ENCODE peak calls at places on chromosomes 13 and 19, in five cellular contexts. P is A549, S is GM12878, W is K562, C is SK-N-SH. V is an unnamed sample.

GRCh38 chr19:52269338-52270261 is at the start of gene ZNF766:
- DNase-seq in P (peak; percentile 90), S (peak; percentile 69), W (peak; percentile 96), C (peak; percentile 96), V (peak; percentile 94)

GRCh38 chr13:31815361-31816144 is 76.2 kb downstream of the RXFP2 start:
- DNase-seq in P (no peak), S (no peak), W (no peak), C (no peak), V (no peak)

GRCh38 chr13:40983269-40983668 is 35.8 kb downstream of the ELF1 start:
- DNase-seq in P (no peak), S (no peak), W (no peak), C (no peak), V (no peak)

GRCh38 chr13:48443442-48444208 is 30.7 kb upstream of the LPAR6 start:
- DNase-seq in P (no peak), S (no peak), W (no peak), C (no peak), V (no peak)

GRCh38 chr13:24038846-24039330 is 121.6 kb upstream of the SPATA13 start:
- DNase-seq in P (no peak), S (no peak), W (no peak), C (no peak), V (peak; percentile 74)

GRCh38 chr13:110470272-110471009 is 91.1 kb downstream of the RAB20 start:
- DNase-seq in P (no peak), S (no peak), W (no peak), C (peak; percentile 69), V (no peak)

GRCh38 chr13:43061496-43062280 is 38.3 kb downstream of the DNAJC15 start:
- DNase-seq in P (no peak), S (no peak), W (no peak), C (no peak), V (no peak)

GRCh38 chr13:97953376-97953970 is at the start of gene IPO5:
- DNase-seq in P (no peak), S (no peak), W (no peak), C (no peak), V (peak; percentile 73)

GRCh38 chr19:38596057-38596981 is 21.4 kb downstream of the MAP4K1 start:
- DNase-seq in P (peak; percentile 90), S (no peak), W (peak; percentile 95), C (peak; percentile 88), V (no peak)

GRCh38 chr19:17211547-17212446 is 3.4 kb upstream of the USE1 start:
- DNase-seq in P (no peak), S (no peak), W (no peak), C (no peak), V (no peak)

GRCh38 chr19:18865973-18866799 is 29.8 kb downstream of the CERS1 start:
- DNase-seq in P (peak; percentile 58), S (no peak), W (peak; percentile 80), C (peak; percentile 98), V (peak; percentile 36)

GRCh38 chr13:42658019-42658418 is 84.1 kb downstream of the TNFSF11 start:
- DNase-seq in P (no peak), S (no peak), W (no peak), C (no peak), V (no peak)

GRCh38 chr19:30074096-30074495 is 132.1 kb downstream of the URI1 start:
- DNase-seq in P (no peak), S (no peak), W (no peak), C (no peak), V (no peak)

GRCh38 chr13:101520672-101521071 is 68.2 kb downstream of the ITGBL1 start:
- DNase-seq in P (no peak), S (no peak), W (no peak), C (no peak), V (peak; percentile 86)

GRCh38 chr13:91459485-91459884 is 61.1 kb downstream of the GPC5 start:
- DNase-seq in P (no peak), S (no peak), W (peak; percentile 27), C (no peak), V (no peak)

GRCh38 chr13:41588899-41589298 is 131.5 kb downstream of the RGCC start:
- DNase-seq in P (peak; percentile 35), S (no peak), W (peak; percentile 65), C (no peak), V (peak; percentile 97)

GRCh38 chr13:37369618-37370017 is 228.9 kb downstream of the POSTN start:
- DNase-seq in P (no peak), S (no peak), W (no peak), C (no peak), V (peak; percentile 80)

GRCh38 chr13:22926176-22927007 is 254.4 kb upstream of the SGCG start:
- DNase-seq in P (no peak), S (no peak), W (peak; percentile 90), C (no peak), V (no peak)

GRCh38 chr13:111359237-111359915 is 38.9 kb downstream of the TEX29 start:
- DNase-seq in P (no peak), S (no peak), W (no peak), C (no peak), V (peak; percentile 27)

GRCh38 chr19:53808710-53809125 is 15.4 kb downstream of the NLRP12 start:
- DNase-seq in P (peak; percentile 52), S (no peak), W (peak; percentile 29), C (peak; percentile 49), V (peak; percentile 42)

GRCh38 chr19:47729799-47730520 is 15.4 kb upstream of the NOP53 start:
- DNase-seq in P (peak; percentile 87), S (no peak), W (peak; percentile 98), C (peak; percentile 91), V (no peak)

GRCh38 chr13:21557995-21558394 is 46.0 kb downstream of the MICU2 start:
- DNase-seq in P (peak; percentile 10), S (no peak), W (peak; percentile 29), C (peak; percentile 9), V (no peak)

GRCh38 chr19:17686592-17687042 is 1.5 kb downstream of the UNC13A start:
- DNase-seq in P (peak; percentile 63), S (no peak), W (peak; percentile 74), C (peak; percentile 94), V (no peak)

GRCh38 chr13:19984430-19985218 is 26.1 kb downstream of the ZMYM2 start:
- DNase-seq in P (peak; percentile 18), S (peak; percentile 50), W (peak; percentile 43), C (peak; percentile 20), V (peak; percentile 72)

GRCh38 chr19:18768997-18769891 is 21.9 kb downstream of the COMP start:
- DNase-seq in P (no peak), S (no peak), W (no peak), C (no peak), V (no peak)

GRCh38 chr19:30224689-30225606 is 147.2 kb upstream of the ZNF536 start:
- DNase-seq in P (peak; percentile 47), S (no peak), W (no peak), C (peak; percentile 84), V (no peak)

GRCh38 chr13:106205871-106206270 is 329.6 kb downstream of the EFNB2 start:
- DNase-seq in P (no peak), S (no peak), W (no peak), C (no peak), V (no peak)

GRCh38 chr19:5903502-5904301 is at the start of gene NDUFA11:
- DNase-seq in P (peak; percentile 83), S (no peak), W (peak; percentile 97), C (peak; percentile 93), V (peak; percentile 95)

GRCh38 chr19:52120286-52120685 is 19.5 kb downstream of the ZNF616 start:
- DNase-seq in P (no peak), S (no peak), W (no peak), C (no peak), V (no peak)

GRCh38 chr13:49436890-49437289 is 7.0 kb downstream of the CAB39L start:
- DNase-seq in P (no peak), S (no peak), W (no peak), C (no peak), V (peak; percentile 73)

GRCh38 chr13:98475521-98475920 is 101.4 kb downstream of the STK24 start:
- DNase-seq in P (no peak), S (no peak), W (peak; percentile 26), C (peak; percentile 56), V (no peak)

GRCh38 chr19:6801397-6802086 is 29.0 kb downstream of the VAV1 start:
- DNase-seq in P (peak; percentile 53), S (peak; percentile 85), W (peak; percentile 44), C (peak; percentile 32), V (no peak)

DNA sequence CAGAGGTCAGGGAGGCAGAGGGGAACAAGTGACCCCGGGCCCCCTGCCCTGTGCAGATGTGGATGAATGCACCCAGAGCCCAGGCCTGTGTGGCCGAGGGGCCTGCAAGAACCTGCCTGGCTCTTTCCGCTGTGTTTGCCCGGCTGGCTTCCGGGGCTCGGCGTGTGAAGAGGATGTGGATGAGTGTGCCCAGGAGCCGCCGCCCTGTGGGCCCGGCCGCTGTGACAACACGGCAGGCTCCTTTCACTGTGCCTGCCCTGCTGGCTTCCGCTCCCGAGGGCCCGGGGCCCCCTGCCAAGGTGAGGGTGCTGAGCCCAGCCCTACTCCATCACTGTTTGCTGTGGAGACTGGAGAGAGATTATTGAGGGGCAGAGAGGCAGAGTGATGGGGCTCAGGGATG is 9.9 kb downstream of the LTBP4 start:
- DNase-seq in P (no peak), S (no peak), W (no peak), C (no peak), V (no peak)
- TF ChIP-seq RCOR1 in P (no peak), S (no peak), W (no peak), C (no peak), V (no peak)

GRCh38 chr19:50762554-50762953 is 7.7 kb upstream of the GPR32 start:
- DNase-seq in P (no peak), S (no peak), W (no peak), C (no peak), V (no peak)

GRCh38 chr19:50759886-50760285 is 10.4 kb upstream of the GPR32 start:
- DNase-seq in P (peak; percentile 55), S (no peak), W (peak; percentile 76), C (no peak), V (peak; percentile 32)
- TF ChIP-seq RCOR1 in P (no peak), S (no peak), W (no peak), C (no peak), V (no peak)

GRCh38 chr19:12794196-12794921 is 3.1 kb downstream of the JUNB start:
- DNase-seq in P (no peak), S (no peak), W (peak; percentile 22), C (no peak), V (peak; percentile 62)

GRCh38 chr19:12794936-12795335 is 3.6 kb downstream of the JUNB start:
- DNase-seq in P (no peak), S (no peak), W (no peak), C (no peak), V (peak; percentile 29)

GRCh38 chr19:12792853-12793289 is 1.6 kb downstream of the JUNB start:
- DNase-seq in P (no peak), S (no peak), W (peak; percentile 19), C (no peak), V (no peak)

GRCh38 chr19:12791345-12792047 is at the start of gene JUNB:
- DNase-seq in P (peak; percentile 75), S (peak; percentile 86), W (peak; percentile 98), C (peak; percentile 91), V (peak; percentile 96)

GRCh38 chr19:12793290-12794195 is 2.3 kb downstream of the JUNB start:
- DNase-seq in P (peak; percentile 78), S (peak; percentile 81), W (peak; percentile 95), C (peak; percentile 93), V (peak; percentile 92)
- TF ChIP-seq RCOR1 in P (no peak), S (no peak), W (no peak), C (no peak), V (no peak)

GRCh38 chr19:12792048-12792852 is 964 bp downstream of the JUNB start:
- DNase-seq in P (no peak), S (no peak), W (peak; percentile 87), C (peak; percentile 41), V (peak; percentile 55)
- TF ChIP-seq RCOR1 in P (no peak), S (no peak), W (peak; percentile 28), C (no peak), V (no peak)

V was measured in IMR-90.